ENCODE peak calls at places on chromosomes 4 and X, in nine cellular contexts. Y is iris pigment epithelial cell; V is MCF 10A; L is astrocyte of the cerebellum; S is mucosa of descending colon; B is left lobe of liver; E is effector CD4-positive, alpha-beta T cell; U is H9; I is GM19239. R is an unnamed sample.

GRCh38 chrX:9466115-9466495 is 1.2 kb downstream of the TBL1X start:
- DNase-seq in Y (peak), V (no peak), E (no peak), L (peak), I (no peak), B (peak), U (peak), S (peak), R (peak)

GRCh38 chr4:15648600-15648999 is 6.6 kb downstream of the FBXL5 start:
- DNase-seq in Y (no peak), S (no peak), U (no peak), E (no peak), B (no peak), L (no peak), V (no peak), I (no peak), R (no peak)

GRCh38 chr4:187128971-187129370 is 405.3 kb upstream of the FAT1 start:
- DNase-seq in S (no peak), V (peak), L (no peak), I (no peak), E (no peak), Y (peak), B (no peak), U (no peak), R (no peak)

GRCh38 chrX:9897761-9898161 is 69.4 kb upstream of the CLDN34 start:
- DNase-seq in V (peak), E (no peak), Y (peak), I (no peak), L (peak), U (no peak), S (no peak), B (no peak), R (no peak)

GRCh38 chr4:183758006-183758734 is 99.1 kb downstream of the TRAPPC11 start:
- DNase-seq in Y (no peak), E (no peak), V (no peak), L (no peak), S (peak), I (no peak), B (no peak), U (peak), R (peak)

GRCh38 chr4:24197891-24198290 is 308.0 kb upstream of the PPARGC1A start:
- DNase-seq in U (no peak), E (no peak), B (no peak), V (no peak), L (no peak), S (no peak), I (no peak), Y (no peak), R (no peak)

GRCh38 chrX:109270580-109271484 is 211.1 kb downstream of the GUCY2F start:
- DNase-seq in V (peak), L (peak), Y (peak), E (no peak), S (peak), U (no peak), B (no peak), I (no peak), R (no peak)

GRCh38 chr4:17448689-17449088 is 63.2 kb downstream of the QDPR start:
- DNase-seq in E (no peak), Y (peak), V (peak), L (no peak), U (no peak), S (no peak), B (no peak), I (no peak), R (no peak)

GRCh38 chrX:153417637-153418036 is 6.4 kb downstream of the ZFP92 start:
- DNase-seq in B (no peak), L (no peak), E (no peak), U (no peak), S (no peak), I (no peak), Y (no peak), V (no peak), R (no peak)

GRCh38 chr4:10160280-10160856 is 43.8 kb upstream of the WDR1 start:
- DNase-seq in Y (peak), B (no peak), L (no peak), V (peak), E (no peak), S (no peak), U (peak), I (no peak), R (no peak)

GRCh38 chrX:18288716-18289115 is 65.8 kb downstream of the SCML2 start:
- DNase-seq in Y (no peak), E (no peak), U (no peak), L (no peak), S (no peak), V (no peak), B (no peak), I (no peak), R (no peak)

GRCh38 chrX:136779346-136779781 is 1.4 kb downstream of the ARHGEF6 start:
- DNase-seq in L (no peak), E (no peak), B (no peak), U (no peak), V (no peak), Y (no peak), S (no peak), I (no peak), R (no peak)

GRCh38 chr4:15907430-15907829 is 31.1 kb downstream of the FGFBP1 start:
- DNase-seq in E (no peak), Y (no peak), L (no peak), S (no peak), V (no peak), U (no peak), I (no peak), B (no peak), R (no peak)

GRCh38 chr4:168981460-168981859 is 28.6 kb downstream of the CBR4 start:
- DNase-seq in S (no peak), V (no peak), E (no peak), I (no peak), U (no peak), B (no peak), Y (peak), L (no peak), R (no peak)

GRCh38 chrX:53430231-53430630 is 3.9 kb downstream of the HSD17B10 start:
- DNase-seq in L (no peak), I (no peak), V (no peak), E (no peak), B (no peak), U (no peak), Y (no peak), S (no peak), R (no peak)

GRCh38 chrX:103913356-103914020 is 48.9 kb upstream of the TMSB15B start:
- DNase-seq in V (no peak), U (peak), I (no peak), B (no peak), Y (peak), L (no peak), S (no peak), E (no peak), R (no peak)

GRCh38 chr4:87240341-87240740 is 19.9 kb upstream of the KLHL8 start:
- DNase-seq in L (no peak), Y (no peak), I (no peak), V (no peak), E (no peak), B (no peak), U (no peak), S (no peak), R (no peak)

GRCh38 chr4:181559637-181560036 is 683.6 kb upstream of the TENM3 start:
- DNase-seq in S (no peak), Y (no peak), L (no peak), I (no peak), E (no peak), B (no peak), U (no peak), V (peak), R (no peak)

GRCh38 chr4:150297861-150298474 is 219.7 kb downstream of the DCLK2 start:
- DNase-seq in E (no peak), Y (peak), S (no peak), L (peak), V (peak), I (no peak), B (no peak), U (no peak), R (no peak)

GRCh38 chr4:41957634-41958033 is 22.4 kb downstream of the TMEM33 start:
- DNase-seq in B (no peak), U (no peak), L (no peak), E (no peak), S (no peak), V (peak), I (peak), Y (peak), R (no peak)

GRCh38 chr4:113444386-113444785 is 317.2 kb downstream of the CAMK2D start:
- DNase-seq in L (peak), U (no peak), E (no peak), I (no peak), B (no peak), Y (peak), S (no peak), V (peak), R (no peak)

GRCh38 chr4:68416591-68416990 is 30.7 kb upstream of the TMPRSS11E start:
- DNase-seq in B (no peak), V (peak), S (no peak), U (no peak), Y (no peak), I (no peak), E (no peak), L (no peak), R (no peak)

GRCh38 chrX:150198776-150199175 is 164.3 kb upstream of the MAMLD1 start:
- DNase-seq in E (no peak), V (peak), L (no peak), Y (no peak), I (no peak), B (no peak), S (no peak), U (no peak), R (no peak)

GRCh38 chr4:59243038-59243437 is 1957.1 kb upstream of the ADGRL3 start:
- DNase-seq in E (no peak), L (no peak), U (no peak), Y (no peak), S (no peak), I (no peak), B (no peak), V (no peak), R (no peak)

GRCh38 chrX:48897157-48897620 is 379 bp downstream of the TIMM17B start:
- DNase-seq in V (peak), E (peak), S (peak), U (peak), B (peak), I (no peak), L (no peak), Y (peak), R (peak)

GRCh38 chr4:88514557-88515511 is 8.7 kb downstream of the PYURF start:
- DNase-seq in B (no peak), S (no peak), Y (no peak), U (no peak), E (no peak), I (no peak), V (no peak), L (no peak), R (no peak)

GRCh38 chrX:152878976-152879755 is 18.7 kb upstream of the ZNF185 start:
- DNase-seq in V (peak), S (no peak), I (no peak), Y (no peak), B (no peak), U (no peak), L (no peak), E (no peak), R (no peak)

GRCh38 chr4:1595789-1596325 is 88.3 kb downstream of the FAM53A start:
- DNase-seq in Y (no peak), I (no peak), S (peak), U (no peak), L (no peak), B (no peak), E (no peak), V (no peak), R (peak)

R was measured in left ventricle myocardium superior.